ENCODE peak calls at places on chromosomes 11 and 22, in five cellular contexts. S, T, D, Q and E are unnamed samples.

GRCh38 chr11:1421291-1421690 is 31.6 kb downstream of the BRSK2 start:
- DNase-seq in S (no peak), T (no peak), D (no peak), Q (no peak), E (no peak)

GRCh38 chr11:123505546-123506299 is 75.7 kb downstream of the GRAMD1B start:
- DNase-seq in S (no peak), T (no peak), D (no peak), Q (no peak), E (peak)

GRCh38 chr11:68990995-68991780 is 10.4 kb upstream of the MRGPRD start:
- DNase-seq in S (no peak), T (no peak), D (peak), Q (no peak), E (no peak)

GRCh38 chr11:14809466-14809865 is 82.6 kb downstream of the CYP2R1 start:
- DNase-seq in S (no peak), T (peak), D (no peak), Q (no peak), E (no peak)

GRCh38 chr11:36186340-36186739 is 102.9 kb downstream of the COMMD9 start:
- DNase-seq in S (no peak), T (peak), D (no peak), Q (peak), E (no peak)

GRCh38 chr11:124934862-124935547 is 842 bp downstream of the HEPACAM start:
- DNase-seq in S (no peak), T (peak), D (no peak), Q (no peak), E (no peak)

GRCh38 chr11:6547177-6547576 is 50.1 kb downstream of the DNHD1 start:
- DNase-seq in S (no peak), T (no peak), D (peak), Q (peak), E (no peak)

GRCh38 chr11:62611705-62612365 is 740 bp downstream of the EML3 start:
- DNase-seq in S (peak), T (peak), D (peak), Q (no peak), E (peak)

GRCh38 chr22:35883028-35883620 is 145.5 kb downstream of the RBFOX2 start:
- DNase-seq in S (no peak), T (peak), D (no peak), Q (no peak), E (no peak)

GRCh38 chr22:25853902-25854301 is 111.9 kb downstream of the MYO18B start:
- DNase-seq in S (no peak), T (no peak), D (no peak), Q (no peak), E (no peak)

GRCh38 chr22:24925586-24926427 is 20.7 kb downstream of the LHFPL7 start:
- DNase-seq in S (no peak), T (no peak), D (no peak), Q (no peak), E (no peak)

GRCh38 chr11:43366597-43367121 is 7.9 kb downstream of the TTC17 start:
- DNase-seq in S (no peak), T (peak), D (no peak), Q (no peak), E (no peak)

GRCh38 chr11:77087723-77088225 is 14.9 kb upstream of the OMP start:
- DNase-seq in S (no peak), T (no peak), D (peak), Q (no peak), E (no peak)

GRCh38 chr11:19953909-19954308 is 206.4 kb downstream of the DBX1 start:
- DNase-seq in S (no peak), T (peak), D (no peak), Q (no peak), E (no peak)

GRCh38 chr22:26610072-26610958 is 7.5 kb downstream of the CRYBB1 start:
- DNase-seq in S (no peak), T (peak), D (peak), Q (no peak), E (no peak)

GRCh38 chr22:40826984-40827741 is 8.0 kb upstream of the SLC25A17 start:
- DNase-seq in S (no peak), T (no peak), D (no peak), Q (no peak), E (peak)

DNA sequence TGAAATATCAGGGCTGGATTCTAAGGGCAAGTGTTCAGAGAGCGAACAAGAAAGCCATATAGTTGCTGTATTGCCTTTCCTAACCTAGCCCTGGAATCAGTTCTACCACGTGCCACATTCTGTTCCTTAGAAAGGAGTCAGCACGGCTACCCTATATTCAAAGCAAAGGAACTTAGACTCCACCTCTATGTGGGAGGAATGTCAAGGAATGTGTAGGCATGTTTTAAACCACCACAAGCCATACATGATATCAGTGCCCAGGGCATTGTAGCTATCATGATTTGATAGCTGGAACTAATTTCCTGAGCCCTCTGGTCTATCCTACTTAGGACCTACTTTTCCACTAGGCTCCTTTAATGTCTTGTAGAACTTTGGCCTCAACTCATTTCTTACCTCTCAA is 2.5 kb upstream of the EIF4ENIF1 start:
- DNase-seq in S (no peak), T (no peak), D (no peak), Q (no peak), E (no peak)
- TF ChIP-seq CTCF in S (no peak), T (no peak), D (no peak), Q (no peak), E (no peak)

GRCh38 chr11:113771964-113772363 is 1.5 kb downstream of the ZW10 start:
- DNase-seq in S (no peak), T (no peak), D (no peak), Q (no peak), E (no peak)

GRCh38 chr11:113778111-113778910 is 1.3 kb upstream of the CLDN25 start:
- DNase-seq in S (no peak), T (peak), D (no peak), Q (no peak), E (no peak)

GRCh38 chr11:113773092-113773415 is 438 bp downstream of the ZW10 start:
- DNase-seq in S (no peak), T (peak), D (no peak), Q (no peak), E (peak)

GRCh38 chr11:113774174-113774503 is 647 bp upstream of the ZW10 start:
- DNase-seq in S (no peak), T (no peak), D (no peak), Q (no peak), E (no peak)

GRCh38 chr11:113773416-113774173 is at the start of gene ZW10:
- DNase-seq in S (peak), T (peak), D (peak), Q (peak), E (peak)
- TF ChIP-seq POLR2A in S (peak), T (peak), D (no peak), Q (peak), E (no peak)

GRCh38 chr11:75426720-75427086 is 6.3 kb downstream of the KLHL35 start:
- DNase-seq in S (no peak), T (no peak), D (peak), Q (no peak), E (no peak)

GRCh38 chr11:75424396-75424795 is 8.6 kb downstream of the KLHL35 start:
- DNase-seq in S (no peak), T (no peak), D (peak), Q (no peak), E (no peak)

GRCh38 chr11:75427181-75427580 is 5.8 kb downstream of the KLHL35 start:
- DNase-seq in S (no peak), T (no peak), D (peak), Q (no peak), E (no peak)

GRCh38 chr11:75423721-75424120 is 9.3 kb downstream of the KLHL35 start:
- DNase-seq in S (no peak), T (no peak), D (peak), Q (no peak), E (no peak)

GRCh38 chr11:75425422-75425821 is 7.6 kb downstream of the KLHL35 start:
- DNase-seq in S (no peak), T (no peak), D (peak), Q (no peak), E (no peak)
- TF ChIP-seq CTCF in S (no peak), T (peak), D (no peak), Q (no peak), E (no peak)

GRCh38 chr22:43151251-43152000 is at the start of gene TSPO:
- DNase-seq in S (peak), T (peak), D (peak), Q (peak), E (peak)
- TF ChIP-seq POLR2A in S (no peak), T (no peak), D (no peak), Q (peak), E (no peak)

GRCh38 chr22:48782817-48783511 is 1044.7 kb downstream of the BRD1 start:
- DNase-seq in S (no peak), T (no peak), D (no peak), Q (no peak), E (no peak)
- TF ChIP-seq CTCF in S (no peak), T (no peak), D (no peak), Q (peak), E (no peak)

GRCh38 chr22:30434775-30435315 is 9.3 kb downstream of the MTFP1 start:
- DNase-seq in S (no peak), T (no peak), D (no peak), Q (no peak), E (no peak)

GRCh38 chr22:30433773-30434172 is 8.2 kb downstream of the MTFP1 start:
- DNase-seq in S (no peak), T (no peak), D (no peak), Q (no peak), E (no peak)

GRCh38 chr22:30436196-30436595 is 10.6 kb downstream of the MTFP1 start:
- DNase-seq in S (no peak), T (no peak), D (no peak), Q (no peak), E (no peak)

GRCh38 chr22:30433227-30433626 is 7.7 kb downstream of the MTFP1 start:
- DNase-seq in S (no peak), T (no peak), D (no peak), Q (no peak), E (no peak)

DNA sequence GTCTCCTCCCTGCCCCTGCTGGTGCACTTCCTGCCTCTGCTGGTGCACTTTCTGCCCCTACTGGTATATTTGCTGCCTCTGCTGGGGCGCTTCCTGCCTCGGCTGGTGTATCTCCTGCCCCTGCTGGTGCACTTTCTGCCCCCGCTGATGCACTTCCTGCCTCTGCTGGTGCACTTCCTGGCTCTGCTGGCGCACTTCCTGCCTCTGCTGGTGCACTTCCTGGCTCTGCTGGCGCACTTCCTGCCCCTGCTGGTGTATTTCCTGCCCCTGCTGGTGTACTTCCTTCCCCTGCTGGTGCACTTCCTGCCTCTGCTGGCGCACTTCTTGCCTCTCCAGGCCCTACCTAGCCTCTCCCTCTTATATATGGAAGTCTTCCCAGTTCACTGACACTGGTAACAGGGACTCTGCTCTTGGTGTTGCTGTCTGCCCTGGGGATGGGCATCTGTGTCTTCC is 10.1 kb downstream of the MTFP1 start:
- DNase-seq in S (peak), T (no peak), D (peak), Q (no peak), E (peak)
- TF ChIP-seq POLR2A in S (no peak), T (no peak), D (no peak), Q (no peak), E (no peak)

DNA sequence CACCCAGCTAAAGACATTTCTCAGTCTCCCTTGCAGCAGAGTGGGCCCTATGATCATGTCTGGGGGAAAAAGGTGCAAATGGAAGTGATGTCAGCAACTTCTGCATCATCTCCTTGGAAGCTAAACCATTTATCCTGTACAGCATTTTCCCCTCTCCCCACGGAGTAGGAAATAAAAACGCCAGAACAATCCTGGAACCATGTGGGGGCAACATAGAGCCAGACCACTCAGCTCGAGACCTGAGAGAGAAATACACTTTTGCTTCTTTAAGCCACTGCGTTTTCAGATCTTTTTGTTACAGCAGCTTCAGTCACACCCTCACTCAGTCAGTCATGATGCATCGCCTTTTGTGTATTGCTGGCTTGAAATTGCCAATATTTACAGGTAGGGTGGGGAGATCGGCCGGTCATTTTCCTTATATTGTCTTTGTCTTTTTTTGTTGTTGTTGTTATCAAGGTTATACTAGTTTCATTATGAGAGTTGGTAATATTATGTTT is 9.1 kb upstream of the RAC2 start:
- DNase-seq in S (no peak), T (no peak), D (no peak), Q (no peak), E (no peak)
- TF ChIP-seq CTCF in S (no peak), T (peak), D (no peak), Q (no peak), E (no peak)

GRCh38 chr11:114413958-114414357 is 13.5 kb downstream of the RBM7 start:
- DNase-seq in S (no peak), T (no peak), D (no peak), Q (no peak), E (no peak)

GRCh38 chr11:114412946-114413345 is 12.5 kb downstream of the RBM7 start:
- DNase-seq in S (no peak), T (no peak), D (no peak), Q (no peak), E (no peak)

GRCh38 chr11:114416441-114416928 is 16.0 kb downstream of the RBM7 start:
- DNase-seq in S (no peak), T (peak), D (no peak), Q (no peak), E (no peak)
- TF ChIP-seq POLR2A in S (no peak), T (no peak), D (no peak), Q (no peak), E (no peak)

GRCh38 chr11:67629386-67630229 is at the start of gene NUDT8:
- DNase-seq in S (peak), T (peak), D (peak), Q (peak), E (peak)
- TF ChIP-seq CTCF in S (peak), T (peak), D (peak), Q (peak), E (peak)

DNA sequence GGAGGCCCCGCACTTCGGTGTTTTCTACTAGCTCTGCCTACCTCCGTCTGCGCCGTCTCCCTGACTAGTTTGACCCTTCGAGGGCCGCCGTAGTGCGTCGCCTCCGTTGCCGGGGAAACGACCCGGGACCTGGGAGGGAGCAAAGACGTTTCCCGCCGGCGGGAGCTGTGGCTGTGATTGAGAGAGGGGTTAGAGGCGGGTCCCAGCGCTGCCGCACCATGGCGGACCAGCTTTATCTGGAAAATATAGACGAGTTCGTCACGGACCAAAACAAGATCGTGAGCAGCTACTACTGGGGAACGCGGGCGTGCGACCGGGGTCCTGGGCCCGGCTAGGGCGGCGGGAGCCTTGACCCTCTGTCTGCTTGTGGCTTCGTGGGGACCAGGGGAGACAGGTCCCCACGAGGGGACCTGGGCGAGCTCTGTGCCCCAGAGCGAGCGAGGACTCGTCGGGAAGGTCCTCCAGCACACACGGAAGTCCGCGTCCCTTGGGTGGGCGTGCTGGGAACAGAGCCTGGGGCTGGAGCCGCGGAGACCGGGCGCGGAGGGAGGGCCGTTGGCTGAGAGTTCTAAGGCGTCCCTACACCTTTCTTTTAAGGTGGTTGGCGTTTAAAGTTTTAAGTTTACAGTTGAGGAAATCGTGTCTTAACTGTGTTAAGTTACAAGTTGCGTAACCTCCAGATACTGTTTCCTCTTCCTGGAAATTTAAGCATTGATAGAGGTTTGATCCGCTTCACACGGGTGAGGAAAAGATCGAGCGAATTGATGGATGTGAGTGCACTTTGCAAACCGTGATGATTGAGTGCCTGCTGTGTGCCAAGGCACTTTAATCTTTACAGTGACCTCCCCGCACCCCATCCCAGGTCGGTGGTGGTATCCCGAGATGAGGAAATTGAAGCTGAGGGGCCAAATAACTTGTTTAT is at the start of gene POLD3:
- DNase-seq in S (peak), T (peak), D (peak), Q (peak), E (peak)
- TF ChIP-seq POLR2A in S (no peak), T (peak), D (no peak), Q (no peak), E (no peak)